ENCODE peak calls at places on chromosome 1, in ten cellular contexts. N, S, E, H, U, K, Z, Y, J and Q are unnamed samples. For H3K4me1, the result is how much of the 10 kb centered on the place peaks cover.

GRCh38 chr1:35049116-35049515 is 17.4 kb upstream of the ZMYM6 start:
- DNase-seq in N (no peak), S (no peak), E (no peak), H (peak), U (no peak), K (no peak), Z (no peak), Y (no peak), J (no peak), Q (no peak)

GRCh38 chr1:222068101-222068500 is 326.2 kb upstream of the DUSP10 start:
- DNase-seq in N (no peak), S (no peak), E (no peak), H (no peak), U (no peak), K (no peak), Z (no peak), Y (no peak), J (no peak), Q (no peak)

GRCh38 chr1:67685558-67686271 is 714 bp downstream of the GADD45A start:
- DNase-seq in N (peak), S (peak), E (no peak), H (peak), U (peak), K (peak), Z (peak), Y (peak), J (peak), Q (peak)

GRCh38 chr1:208252126-208252853 is 8.1 kb upstream of the PLXNA2 start:
- DNase-seq in N (peak), S (no peak), E (no peak), H (peak), U (no peak), K (no peak), Z (peak), Y (no peak), J (peak), Q (no peak)

GRCh38 chr1:240093120-240093961 is 1.7 kb downstream of the FMN2 start:
- DNase-seq in N (peak), S (peak), E (no peak), H (peak), U (peak), K (no peak), Z (peak), Y (no peak), J (peak), Q (no peak)

GRCh38 chr1:96886474-96886873 is 164.9 kb downstream of the PTBP2 start:
- DNase-seq in N (no peak), S (no peak), E (no peak), H (no peak), U (no peak), K (no peak), Z (no peak), Y (no peak), J (no peak), Q (no peak)

GRCh38 chr1:94092210-94092613 is 28.7 kb downstream of the ABCA4 start:
- DNase-seq in N (no peak), S (peak), E (no peak), H (no peak), U (no peak), K (no peak), Z (no peak), Y (no peak), J (no peak), Q (no peak)

GRCh38 chr1:17201201-17202021 is 3.5 kb upstream of the PADI1 start:
- DNase-seq in N (no peak), S (no peak), E (no peak), H (peak), U (peak), K (no peak), Z (no peak), Y (no peak), J (no peak), Q (no peak)

GRCh38 chr1:163046071-163046470 is 23.1 kb upstream of the RGS4 start:
- DNase-seq in N (no peak), S (no peak), E (no peak), H (no peak), U (no peak), K (no peak), Z (no peak), Y (no peak), J (no peak), Q (no peak)

GRCh38 chr1:33165809-33166208 is 16.0 kb downstream of the TRIM62 start:
- DNase-seq in N (no peak), S (no peak), E (no peak), H (no peak), U (no peak), K (no peak), Z (no peak), Y (no peak), J (no peak), Q (no peak)

DNA sequence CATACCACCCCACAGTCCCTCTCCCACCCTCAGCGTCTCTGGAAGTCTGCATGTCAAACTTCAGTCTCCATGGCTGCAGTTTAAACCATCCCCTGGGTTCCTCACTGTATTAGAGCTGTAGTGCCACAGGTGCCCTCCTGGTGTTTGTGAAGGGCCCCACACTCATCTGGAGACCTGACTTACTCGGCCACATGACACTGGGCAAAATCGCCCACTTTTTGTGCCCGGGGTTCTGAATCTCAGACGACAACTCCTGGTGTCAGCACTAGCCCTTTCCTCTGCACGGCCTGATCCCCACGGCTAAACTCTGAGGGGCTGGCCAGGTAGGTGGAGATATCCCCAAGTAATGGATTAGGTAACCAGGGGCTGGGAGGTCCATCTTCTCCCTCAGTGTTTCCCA is 6.5 kb downstream of the INKA2 start:
- DNase-seq in N (no peak), S (no peak), E (no peak), H (no peak), U (no peak), K (no peak), Z (no peak), Y (no peak), J (no peak), Q (no peak)
- H3K4me1 ChIP-seq in N (half or more), S (under half), E (under half), H (under half), U (under half), K (under half), Z (under half), Y (under half), J (under half), Q (half or more)

GRCh38 chr1:100438789-100439188 is 86.5 kb downstream of the CDC14A start:
- DNase-seq in N (no peak), S (no peak), E (no peak), H (no peak), U (no peak), K (no peak), Z (no peak), Y (no peak), J (no peak), Q (peak)

GRCh38 chr1:100428160-100428559 is 75.9 kb downstream of the CDC14A start:
- DNase-seq in N (no peak), S (no peak), E (no peak), H (no peak), U (no peak), K (no peak), Z (no peak), Y (no peak), J (no peak), Q (no peak)

GRCh38 chr1:100430368-100430767 is 78.1 kb downstream of the CDC14A start:
- DNase-seq in N (no peak), S (no peak), E (no peak), H (no peak), U (no peak), K (no peak), Z (no peak), Y (no peak), J (no peak), Q (no peak)

GRCh38 chr1:100438375-100438774 is 86.1 kb downstream of the CDC14A start:
- DNase-seq in N (no peak), S (no peak), E (no peak), H (no peak), U (no peak), K (no peak), Z (no peak), Y (no peak), J (no peak), Q (no peak)

DNA sequence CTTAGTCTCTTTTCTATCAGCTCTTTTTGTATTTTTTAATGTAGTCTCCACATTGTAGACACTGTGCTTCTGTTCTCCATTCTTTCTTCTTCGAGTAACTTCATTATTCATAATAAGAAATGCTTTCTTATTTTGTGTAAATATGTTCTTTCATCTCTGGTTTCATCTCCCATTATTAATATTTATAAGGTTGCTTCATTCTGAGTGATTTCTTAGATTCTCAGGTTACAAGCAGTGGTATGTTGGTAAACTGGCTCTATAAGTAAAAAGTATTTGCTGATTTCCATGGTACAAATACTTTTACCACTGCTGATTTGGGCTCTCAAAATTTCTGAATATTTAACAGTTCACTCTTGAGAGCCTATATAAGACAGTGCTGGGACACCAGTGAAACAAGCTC is 81.3 kb downstream of the CDC14A start:
- DNase-seq in N (no peak), S (no peak), E (no peak), H (no peak), U (no peak), K (no peak), Z (no peak), Y (no peak), J (no peak), Q (no peak)
- H3K4me1 ChIP-seq in N (under half), S (under half), E (under half), H (under half), U (under half), K (under half), Z (under half), Y (under half), J (under half), Q (under half)

DNA sequence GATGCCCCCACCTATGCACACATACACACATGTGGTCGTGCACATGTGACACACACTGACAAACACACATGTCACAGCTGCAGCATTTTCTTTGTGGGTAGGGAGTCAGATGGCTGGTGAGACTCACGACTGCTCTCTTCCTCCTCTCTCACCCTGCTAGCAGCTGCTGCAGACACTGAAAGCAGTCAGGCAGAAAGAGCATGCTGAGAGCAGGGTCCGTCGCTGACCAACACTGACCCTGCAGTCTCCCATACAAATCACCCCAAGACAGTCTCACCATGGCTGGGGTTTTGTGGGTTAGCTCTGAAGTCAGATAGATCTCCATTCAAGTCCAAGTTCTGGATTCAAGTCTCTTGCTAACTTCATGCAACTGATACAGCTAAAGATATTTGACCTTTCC is 188.3 kb downstream of the ASTN1 start:
- DNase-seq in N (peak), S (no peak), E (no peak), H (no peak), U (no peak), K (no peak), Z (no peak), Y (no peak), J (peak), Q (no peak)
- H3K4me1 ChIP-seq in N (under half), S (under half), E (under half), H (under half), U (under half), K (under half), Z (under half), Y (under half), J (under half), Q (under half)

DNA sequence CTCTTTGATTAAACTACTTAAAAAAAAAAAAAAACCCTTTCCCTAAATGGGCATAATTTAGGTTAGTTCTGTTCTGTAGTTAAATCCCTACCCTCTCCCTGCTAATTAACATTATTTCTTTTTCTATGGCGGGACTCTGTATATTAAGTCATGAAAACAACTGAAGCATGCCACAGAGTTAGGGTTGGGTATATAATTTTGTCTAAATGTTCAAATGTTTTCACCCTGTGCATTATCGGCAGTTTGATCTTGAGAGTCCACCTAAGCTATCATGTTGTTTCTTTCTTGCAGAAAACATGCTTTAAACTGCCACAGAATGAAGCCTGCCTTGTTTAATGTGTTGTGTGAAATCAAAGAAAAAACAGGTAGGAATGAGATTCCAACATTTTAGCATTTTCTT is 4.0 kb downstream of the PBX1 start:
- DNase-seq in N (no peak), S (no peak), E (no peak), H (no peak), U (no peak), K (no peak), Z (no peak), Y (no peak), J (no peak), Q (no peak)
- H3K4me1 ChIP-seq in N (half or more), S (under half), E (under half), H (under half), U (under half), K (under half), Z (under half), Y (under half), J (under half), Q (under half)